ENCODE peak calls at places on chromosomes 13 and 19, in four cellular contexts. One of them, this sample, is unnamed.

GRCh38 chr13:59391696-59392095 is 772.0 kb downstream of the DIAPH3 start:
- DNase-seq in SHP77 treated with DMSO at 0.1 percent for 48 hours: peak
- DNase-seq in WTC11: peak
- DNase-seq in AG08395: peak
- DNase-seq in this sample: no peak

GRCh38 chr19:17240855-17241399 is 4.8 kb downstream of the NR2F6 start:
- DNase-seq in SHP77 treated with DMSO at 0.1 percent for 48 hours: no peak
- DNase-seq in AG08395: no peak
- DNase-seq in WTC11: no peak
- DNase-seq in this sample: no peak

GRCh38 chr19:18814063-18814462 is 17.7 kb upstream of the UPF1 start:
- DNase-seq in AG08395: peak
- DNase-seq in WTC11: no peak
- DNase-seq in SHP77 treated with DMSO at 0.1 percent for 48 hours: no peak
- DNase-seq in this sample: no peak

GRCh38 chr13:32499538-32500210 is 38.9 kb downstream of the N4BP2L2 start:
- DNase-seq in AG08395: no peak
- DNase-seq in WTC11: no peak
- DNase-seq in SHP77 treated with DMSO at 0.1 percent for 48 hours: no peak
- DNase-seq in this sample: no peak

GRCh38 chr13:75440100-75440499 is 41.9 kb downstream of the TBC1D4 start:
- DNase-seq in WTC11: no peak
- DNase-seq in SHP77 treated with DMSO at 0.1 percent for 48 hours: no peak
- DNase-seq in AG08395: no peak
- DNase-seq in this sample: no peak

GRCh38 chr19:5292843-5293606 is 47.6 kb downstream of the PTPRS start:
- DNase-seq in SHP77 treated with DMSO at 0.1 percent for 48 hours: no peak
- DNase-seq in AG08395: peak
- DNase-seq in WTC11: peak
- DNase-seq in this sample: peak

GRCh38 chr19:4089400-4089908 is 22.8 kb upstream of the ZBTB7A start:
- DNase-seq in SHP77 treated with DMSO at 0.1 percent for 48 hours: no peak
- DNase-seq in AG08395: no peak
- DNase-seq in WTC11: no peak
- DNase-seq in this sample: no peak

GRCh38 chr13:74052402-74052928 is 81.7 kb downstream of the KLF12 start:
- DNase-seq in AG08395: no peak
- DNase-seq in SHP77 treated with DMSO at 0.1 percent for 48 hours: no peak
- DNase-seq in WTC11: peak
- DNase-seq in this sample: no peak

GRCh38 chr13:93875527-93875926 is 604.0 kb downstream of the DCT start:
- DNase-seq in AG08395: no peak
- DNase-seq in WTC11: no peak
- DNase-seq in SHP77 treated with DMSO at 0.1 percent for 48 hours: no peak
- DNase-seq in this sample: no peak

GRCh38 chr19:55133639-55134444 is 15.2 kb downstream of the TNNT1 start:
- DNase-seq in SHP77 treated with DMSO at 0.1 percent for 48 hours: no peak
- DNase-seq in AG08395: no peak
- DNase-seq in WTC11: no peak
- DNase-seq in this sample: no peak

GRCh38 chr13:113184568-113185440 is 23.7 kb downstream of the PCID2 start:
- DNase-seq in WTC11: no peak
- DNase-seq in AG08395: no peak
- DNase-seq in SHP77 treated with DMSO at 0.1 percent for 48 hours: no peak
- DNase-seq in this sample: no peak

GRCh38 chr13:107275945-107276614 is 708.1 kb upstream of the ARGLU1 start:
- DNase-seq in AG08395: no peak
- DNase-seq in SHP77 treated with DMSO at 0.1 percent for 48 hours: no peak
- DNase-seq in WTC11: no peak
- DNase-seq in this sample: no peak

GRCh38 chr19:30047355-30047895 is 105.4 kb downstream of the URI1 start:
- DNase-seq in WTC11: no peak
- DNase-seq in AG08395: no peak
- DNase-seq in SHP77 treated with DMSO at 0.1 percent for 48 hours: no peak
- DNase-seq in this sample: no peak

GRCh38 chr13:113598481-113598880 is 13.9 kb downstream of the TFDP1 start:
- DNase-seq in AG08395: no peak
- DNase-seq in SHP77 treated with DMSO at 0.1 percent for 48 hours: no peak
- DNase-seq in WTC11: peak
- DNase-seq in this sample: no peak

GRCh38 chr13:51539887-51540286 is 44.4 kb upstream of the WDFY2 start:
- DNase-seq in WTC11: no peak
- DNase-seq in AG08395: peak
- DNase-seq in SHP77 treated with DMSO at 0.1 percent for 48 hours: no peak
- DNase-seq in this sample: no peak

This sample was measured in omental fat pad.